ENCODE peak calls at places on chromosomes 7 and 10, in four cellular contexts. C, L, T and Q are unnamed samples. For H3K4me1, the result is how much of the 10 kb centered on the place peaks cover.

GRCh38 chr10:73855413-73855812 is 18.9 kb downstream of the CAMK2G start:
- DNase-seq in L (no peak), T (no peak), C (no peak), Q (no peak)

GRCh38 chr7:98772242-98772603 is 97.6 kb downstream of the TMEM130 start:
- DNase-seq in T (no peak), C (no peak), L (no peak), Q (no peak)

GRCh38 chr10:58003945-58004344 is 263.7 kb downstream of the IPMK start:
- DNase-seq in L (no peak), C (no peak), T (no peak), Q (no peak)

GRCh38 chr10:73591935-73592699 is 975 bp upstream of the USP54 start:
- DNase-seq in T (peak), C (no peak), L (peak), Q (no peak)

GRCh38 chr10:94212876-94213595 is 149.7 kb downstream of the NOC3L start:
- DNase-seq in C (no peak), T (no peak), L (no peak), Q (no peak)

GRCh38 chr7:50349399-50349798 is 44.9 kb downstream of the IKZF1 start:
- DNase-seq in T (no peak), L (no peak), C (no peak), Q (no peak)

GRCh38 chr7:77538186-77538907 is 1.3 kb downstream of the PTPN12 start:
- DNase-seq in T (peak), C (no peak), L (peak), Q (no peak)

GRCh38 chr7:112714917-112715316 is 75.3 kb downstream of the TMEM168 start:
- DNase-seq in C (no peak), T (no peak), L (no peak), Q (no peak)

GRCh38 chr7:7969306-7970112 is 913 bp downstream of the GLCCI1 start:
- DNase-seq in C (peak), L (peak), T (peak), Q (no peak)

GRCh38 chr7:44311561-44312495 is 13.6 kb downstream of the CAMK2B start:
- DNase-seq in L (no peak), C (no peak), T (peak), Q (no peak)

GRCh38 chr10:133039107-133039822 is 48.5 kb upstream of the ADGRA1 start:
- DNase-seq in T (no peak), C (no peak), L (peak), Q (no peak)

GRCh38 chr7:93043393-93043985 is 74.3 kb downstream of the SAMD9 start:
- DNase-seq in C (no peak), L (no peak), T (peak), Q (peak)

DNA sequence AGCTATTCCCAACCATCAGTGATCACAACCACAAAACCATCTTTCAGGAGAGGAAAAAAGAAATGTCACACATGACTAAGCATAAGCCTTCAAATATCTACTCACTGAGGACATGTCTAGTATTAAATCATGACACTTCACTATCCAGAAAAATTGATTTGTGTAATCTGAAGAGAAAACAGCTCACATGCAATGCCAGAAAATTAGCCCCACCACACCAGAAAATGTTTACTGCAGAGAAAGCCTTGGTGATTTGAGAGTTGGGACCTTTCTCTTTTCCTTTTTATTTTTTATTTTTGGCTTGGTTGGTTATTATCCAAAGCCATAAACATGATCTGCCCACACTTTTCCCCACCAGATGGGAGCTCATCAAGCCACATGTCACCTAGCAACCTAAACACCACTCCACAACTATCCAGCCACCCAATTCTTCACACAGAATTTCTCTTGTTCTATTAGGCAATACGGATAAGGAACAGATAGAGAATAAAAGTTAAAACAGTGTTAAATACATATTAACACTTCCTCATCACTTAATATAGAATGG is 3.1 kb downstream of the PARD3 start:
- DNase-seq in T (no peak), L (no peak), C (no peak), Q (no peak)
- H3K4me1 ChIP-seq in T (under half), L (under half), C (under half), Q (under half)

GRCh38 chr7:140695381-140695780 is 1.1 kb upstream of the NDUFB2 start:
- DNase-seq in L (no peak), T (peak), C (no peak), Q (no peak)

GRCh38 chr7:140696024-140696678 is 357 bp upstream of the NDUFB2 start:
- DNase-seq in C (peak), T (peak), L (peak), Q (peak)

GRCh38 chr7:140697447-140698143 is 1.1 kb downstream of the NDUFB2 start:
- DNase-seq in T (peak), L (no peak), C (no peak), Q (no peak)

GRCh38 chr7:140696679-140697446 is at the start of gene NDUFB2:
- DNase-seq in L (peak), T (peak), C (peak), Q (peak)

GRCh38 chr7:140698477-140698876 is 2.0 kb downstream of the NDUFB2 start:
- DNase-seq in L (no peak), C (no peak), T (no peak), Q (no peak)
- H3K4me3 ChIP-seq in L (peak), C (no peak), T (no peak), Q (no peak)

DNA sequence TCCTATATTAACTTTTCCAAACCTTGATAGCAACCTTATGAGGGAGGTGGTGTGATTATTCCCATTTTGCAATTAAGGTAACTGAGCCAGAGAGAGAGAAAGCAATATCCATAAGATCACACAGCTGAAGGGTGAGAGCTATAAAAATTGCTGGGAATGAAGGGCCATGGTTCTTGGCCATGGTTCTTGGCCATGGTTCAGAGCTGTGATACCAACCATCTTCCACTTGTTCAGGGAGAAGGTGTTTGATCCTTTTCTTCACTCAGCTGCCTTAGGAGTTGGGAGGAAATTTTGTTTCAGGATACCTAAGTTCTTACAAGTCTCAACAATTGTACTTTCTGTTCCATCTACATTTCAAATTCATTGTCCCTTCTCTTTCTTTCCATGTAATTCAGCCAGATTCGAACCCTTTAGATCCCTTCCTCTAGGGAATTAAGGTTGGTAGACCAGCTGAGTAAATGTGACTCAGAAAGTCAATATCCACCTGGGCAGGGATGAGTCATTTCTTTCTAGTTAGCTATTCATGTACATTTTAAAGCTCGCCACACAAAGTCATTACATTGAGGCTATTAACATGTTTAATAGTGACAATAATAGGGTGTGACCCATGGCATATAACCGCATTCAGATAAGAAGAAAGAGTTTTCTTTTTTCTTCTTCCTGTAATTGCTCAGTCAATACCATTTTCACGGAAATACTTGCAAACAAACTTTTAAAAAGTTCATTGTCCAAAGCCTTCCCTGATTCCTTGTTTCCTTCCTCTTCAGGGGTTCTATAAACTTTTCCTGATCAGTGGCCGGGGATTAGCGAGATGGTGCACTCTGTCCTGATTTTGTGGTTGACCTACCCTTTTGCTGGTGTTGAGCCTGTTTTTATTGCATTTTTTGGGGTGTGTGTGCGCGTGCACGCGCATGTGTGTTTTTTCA is 143.4 kb downstream of the TCF7L2 start:
- DNase-seq in T (no peak), L (no peak), C (no peak), Q (no peak)
- H3K4me1 ChIP-seq in T (under half), L (under half), C (under half), Q (under half)

GRCh38 chr10:76497671-76498070 is 1066.2 kb downstream of the LRMDA start:
- DNase-seq in L (no peak), C (no peak), T (no peak), Q (no peak)
- H3K4me3 ChIP-seq in L (no peak), C (no peak), T (no peak), Q (no peak)

GRCh38 chr10:102376901-102377300 is 18.6 kb upstream of the NFKB2 start:
- DNase-seq in L (no peak), C (no peak), T (no peak), Q (no peak)
- H3K4me1 ChIP-seq in L (under half), C (under half), T (under half), Q (under half)

GRCh38 chr7:140393756-140394306 is 4.5 kb downstream of the SLC37A3 start:
- DNase-seq in L (no peak), T (no peak), C (no peak), Q (no peak)

GRCh38 chr7:140402178-140402835 is 1.6 kb upstream of the RAB19 start:
- DNase-seq in T (no peak), C (no peak), L (no peak), Q (no peak)

GRCh38 chr7:140400381-140400780 is 2.1 kb upstream of the SLC37A3 start:
- DNase-seq in L (no peak), T (no peak), C (no peak), Q (no peak)

GRCh38 chr7:140397784-140398750 is at the start of gene SLC37A3:
- DNase-seq in L (peak), T (peak), C (peak), Q (peak)

GRCh38 chr7:140398821-140399220 is 491 bp upstream of the SLC37A3 start:
- DNase-seq in C (no peak), L (no peak), T (no peak), Q (no peak)
- H3K4me3 ChIP-seq in C (no peak), L (peak), T (no peak), Q (no peak)

DNA sequence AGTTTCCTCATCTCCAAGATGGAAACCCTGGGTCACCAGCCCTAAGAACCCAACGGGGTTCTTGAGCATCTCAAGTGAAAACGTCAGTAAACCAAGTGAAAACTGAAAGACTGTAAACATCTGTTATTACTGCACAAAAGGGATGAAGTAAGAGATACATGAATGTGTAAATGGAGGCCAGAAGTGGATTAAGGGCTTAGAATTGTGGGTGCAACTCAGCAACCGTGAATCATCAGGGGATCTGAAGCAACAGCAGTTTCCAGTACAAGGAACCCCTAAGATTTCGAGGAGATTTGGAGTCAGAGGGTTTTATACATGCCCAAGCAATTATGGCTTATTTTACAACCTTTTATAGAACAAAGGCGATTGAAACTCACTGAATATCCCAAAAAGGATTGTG is 95.7 kb upstream of the SVIL start:
- DNase-seq in L (no peak), T (no peak), C (no peak), Q (no peak)
- H3K4me1 ChIP-seq in L (under half), T (under half), C (under half), Q (under half)